ENCODE peak calls at places on chromosomes 12 and 14, in ten cellular contexts. J, U, B, Z, O, Q, F, C, K and G are unnamed samples.

GRCh38 chr12:98646165-98646764 is 1.2 kb downstream of the APAF1 start:
- DNase-seq in J (no peak), U (peak; percentile 18), B (no peak), Z (no peak), O (no peak), Q (no peak), F (peak; percentile 13), C (peak; percentile 20), K (peak; percentile 44), G (no peak)

GRCh38 chr12:65632131-65632855 is 192.0 kb upstream of the HMGA2 start:
- DNase-seq in J (no peak), U (no peak), B (no peak), Z (no peak), O (no peak), Q (no peak), F (no peak), C (no peak), K (no peak), G (no peak)

GRCh38 chr14:95739356-95739755 is 25.4 kb upstream of the TCL1A start:
- DNase-seq in J (no peak), U (no peak), B (no peak), Z (no peak), O (no peak), Q (no peak), F (no peak), C (no peak), K (no peak), G (no peak)

GRCh38 chr12:111304642-111305071 is 64.2 kb downstream of the PHETA1 start:
- DNase-seq in J (peak; percentile 94), U (no peak), B (no peak), Z (no peak), O (no peak), Q (no peak), F (no peak), C (peak; percentile 59), K (peak; percentile 17), G (peak; percentile 48)

GRCh38 chr14:54625158-54625557 is 58.2 kb downstream of the SAMD4A start:
- DNase-seq in J (no peak), U (no peak), B (no peak), Z (no peak), O (no peak), Q (no peak), F (no peak), C (no peak), K (no peak), G (no peak)

GRCh38 chr12:6392499-6392898 is 8.5 kb downstream of the LTBR start:
- DNase-seq in J (no peak), U (no peak), B (peak; percentile 65), Z (no peak), O (no peak), Q (no peak), F (no peak), C (no peak), K (no peak), G (no peak)

GRCh38 chr12:111964935-111965334 is 48.0 kb downstream of the TMEM116 start:
- DNase-seq in J (no peak), U (no peak), B (no peak), Z (no peak), O (no peak), Q (no peak), F (no peak), C (no peak), K (no peak), G (no peak)

GRCh38 chr12:56581418-56582145 is 48.5 kb downstream of the BAZ2A start:
- DNase-seq in J (no peak), U (no peak), B (no peak), Z (no peak), O (no peak), Q (no peak), F (no peak), C (no peak), K (peak; percentile 81), G (no peak)